ENCODE peak calls at places on chromosomes 3 and 15, in eight cellular contexts. C is K562, Q is stomach, R is suprapubic skin, M is tibial nerve, X is ovary, L is transverse colon, S is HepG2. D is an unnamed sample.

GRCh38 chr3:52896613-52897012 is 735 bp downstream of the STIMATE start:
- DNase-seq in S (no peak), Q (no peak), L (no peak), M (no peak), R (no peak), X (no peak), C (no peak), D (no peak)

GRCh38 chr3:147509444-147509843 is 100.3 kb downstream of the ZIC1 start:
- DNase-seq in M (no peak), X (no peak), L (no peak), C (no peak), R (no peak), Q (no peak), S (no peak), D (no peak)

GRCh38 chr15:57866149-57866736 is 159.7 kb downstream of the POLR2M start:
- DNase-seq in L (peak; percentile 76), M (no peak), R (no peak), S (peak; percentile 56), X (peak; percentile 30), Q (peak; percentile 78), C (peak; percentile 47), D (no peak)

GRCh38 chr15:38622317-38622716 is 57.7 kb upstream of the RASGRP1 start:
- DNase-seq in M (no peak), L (peak; percentile 71), R (no peak), X (no peak), C (no peak), Q (no peak), S (no peak), D (no peak)

GRCh38 chr15:95291878-95292472 is 1038.5 kb upstream of the NR2F2 start:
- DNase-seq in Q (no peak), R (no peak), C (peak; percentile 58), S (peak; percentile 28), M (no peak), L (no peak), X (no peak), D (no peak)

GRCh38 chr3:38731522-38731921 is 82.0 kb upstream of the SCN5A start:
- DNase-seq in C (no peak), L (no peak), X (no peak), R (no peak), Q (no peak), S (no peak), M (no peak), D (no peak)

GRCh38 chr3:126545544-126545943 is 13.2 kb downstream of the C3orf22 start:
- DNase-seq in X (no peak), L (peak; percentile 4), Q (peak; percentile 17), R (no peak), C (no peak), M (no peak), S (no peak), D (peak; percentile 39)

GRCh38 chr3:139124197-139124596 is 79.5 kb upstream of the PRR23C start:
- DNase-seq in M (no peak), S (no peak), L (no peak), R (no peak), X (no peak), Q (no peak), C (no peak), D (no peak)

GRCh38 chr3:42689421-42690014 is 4.2 kb downstream of the KLHL40 start:
- DNase-seq in L (no peak), M (no peak), Q (no peak), S (no peak), C (no peak), R (peak; percentile 25), X (no peak), D (peak; percentile 40)

GRCh38 chr3:116669576-116669975 is 40.0 kb upstream of the TUSC7 start:
- DNase-seq in Q (no peak), R (no peak), L (no peak), M (no peak), S (no peak), X (no peak), C (no peak), D (no peak)

DNA sequence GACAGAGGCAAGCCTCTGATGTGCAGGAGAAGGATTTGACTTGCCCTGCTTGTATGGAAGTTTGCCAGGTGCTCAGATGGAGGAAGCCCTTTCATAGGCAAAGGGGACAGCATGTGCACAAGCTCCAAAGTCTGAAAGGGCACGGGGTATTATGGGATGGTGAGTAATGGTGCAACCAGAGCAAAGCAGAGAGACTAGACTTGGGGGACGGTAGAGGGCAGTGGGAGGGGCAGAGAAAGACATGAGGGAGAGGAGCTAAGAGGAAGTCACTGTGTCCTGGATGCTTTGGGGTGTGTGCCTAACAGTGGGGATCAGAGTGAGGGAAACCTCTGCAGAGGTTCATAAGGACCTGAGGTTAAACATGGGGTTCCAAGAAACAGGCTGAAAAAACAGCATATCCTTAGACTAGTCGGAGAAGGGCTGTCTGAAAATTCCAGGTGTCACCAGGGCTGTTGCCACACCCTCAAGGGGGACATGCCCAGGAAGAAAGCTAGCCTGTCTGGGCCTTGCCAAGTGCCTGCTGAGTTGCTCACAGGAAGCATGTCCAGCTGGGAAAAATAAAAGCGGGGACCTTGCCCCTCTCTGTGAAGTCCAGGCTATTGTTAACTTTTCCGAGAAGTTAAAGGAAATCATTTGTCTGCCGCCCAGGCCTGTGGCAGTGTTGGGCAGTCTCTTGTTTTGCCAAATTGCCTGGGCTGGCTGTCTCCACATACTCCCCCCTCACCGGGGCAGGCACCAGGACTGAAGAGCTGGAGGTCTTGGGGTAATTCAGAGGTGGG is 47.1 kb downstream of the HRH1 start:
- DNase-seq in M (no peak), L (peak; percentile 17), C (no peak), Q (no peak), X (no peak), S (peak; percentile 28), R (no peak), D (no peak)
- TF ChIP-seq EP300 in M (no peak), L (no peak), C (no peak), Q (no peak), X (no peak), S (no peak), R (no peak), D (no peak)

GRCh38 chr3:136682740-136683312 is 69.4 kb downstream of the STAG1 start:
- DNase-seq in X (no peak), Q (no peak), S (no peak), R (no peak), M (no peak), C (no peak), L (no peak), D (no peak)

GRCh38 chr3:136690611-136691010 is 61.6 kb downstream of the STAG1 start:
- DNase-seq in C (peak; percentile 14), M (no peak), L (no peak), X (no peak), S (no peak), R (no peak), Q (no peak), D (no peak)

GRCh38 chr3:136685882-136686281 is 66.3 kb downstream of the STAG1 start:
- DNase-seq in Q (no peak), R (no peak), M (no peak), X (no peak), L (no peak), S (no peak), C (no peak), D (no peak)
- H3K4me3 ChIP-seq in Q (no peak overlapping the region), R (no peak overlapping the region), M (no peak overlapping the region), X (no peak overlapping the region), L (no peak overlapping the region), S (no peak overlapping the region), C (no peak overlapping the region), D (no peak overlapping the region)

GRCh38 chr3:81395739-81396138 is 365.7 kb downstream of the GBE1 start:
- DNase-seq in Q (no peak), X (no peak), C (no peak), S (peak; percentile 1), M (no peak), L (no peak), R (no peak), D (no peak)
- TF ChIP-seq CTCF in Q (no peak), X (no peak), C (no peak), S (peak; percentile 7), M (no peak), L (no peak), R (no peak), D (no peak)

GRCh38 chr15:31046759-31047359 is 54.7 kb downstream of the TRPM1 start:
- DNase-seq in X (no peak), R (no peak), L (no peak), S (no peak), Q (no peak), C (no peak), M (no peak), D (no peak)
- TF ChIP-seq EP300 in X (no peak), R (no peak), L (no peak), S (no peak), Q (no peak), C (no peak), M (no peak), D (no peak)

DNA sequence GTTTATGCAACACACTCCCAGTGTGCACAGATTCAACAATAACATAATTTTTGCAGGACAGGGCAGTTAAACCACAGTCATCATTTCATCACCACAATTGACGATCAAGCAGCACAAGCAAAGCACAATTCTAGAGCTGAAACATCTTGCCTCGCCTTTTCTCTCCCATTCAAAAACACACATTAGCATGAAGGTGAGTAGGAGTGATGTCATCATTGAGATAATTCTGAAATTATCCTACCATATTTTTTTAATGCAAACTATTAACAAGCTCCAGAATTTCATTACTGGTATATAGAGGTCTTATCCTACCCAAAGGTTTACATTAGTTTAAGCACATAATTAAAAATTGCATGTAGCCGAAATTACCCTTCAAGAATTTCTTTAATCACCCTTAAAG is 3.5 kb downstream of the IGDCC3 start:
- DNase-seq in S (no peak), Q (no peak), M (no peak), X (no peak), L (no peak), R (no peak), C (no peak), D (no peak)
- H3K4me3 ChIP-seq in S (no peak overlapping the region), Q (no peak overlapping the region), M (no peak overlapping the region), X (no peak overlapping the region), L (no peak overlapping the region), R (no peak overlapping the region), C (no peak overlapping the region), D (no peak overlapping the region)

GRCh38 chr3:128415110-128415772 is 51.4 kb downstream of the DNAJB8 start:
- DNase-seq in X (no peak), S (no peak), L (no peak), C (peak; percentile 73), Q (no peak), M (no peak), R (no peak), D (no peak)
- TF ChIP-seq CTCF in X (no peak), S (no peak), L (no peak), C (no peak), Q (no peak), M (no peak), R (no peak), D (no peak)

GRCh38 chr3:130997291-130997690 is 29.3 kb downstream of the ASTE1 start:
- DNase-seq in S (no peak), R (no peak), C (no peak), L (no peak), M (no peak), Q (no peak), X (no peak), D (no peak)
- TF ChIP-seq EP300 in S (no peak), R (no peak), C (no peak), L (no peak), M (no peak), Q (no peak), X (no peak), D (no peak)

GRCh38 chr3:117735481-117736101 is 1026.0 kb downstream of the TUSC7 start:
- DNase-seq in R (no peak), S (no peak), Q (no peak), X (no peak), C (no peak), L (no peak), M (no peak), D (no peak)
- H3K4me3 ChIP-seq in R (no peak overlapping the region), S (no peak overlapping the region), Q (no peak overlapping the region), X (no peak overlapping the region), C (no peak overlapping the region), L (no peak overlapping the region), M (no peak overlapping the region), D (no peak overlapping the region)

GRCh38 chr3:119662604-119663377 is 2.4 kb upstream of the POPDC2 start:
- DNase-seq in X (no peak), C (no peak), L (no peak), R (no peak), S (no peak), M (no peak), Q (no peak), D (no peak)
- TF ChIP-seq CTCF in X (no peak), C (no peak), L (no peak), R (no peak), S (no peak), M (no peak), Q (no peak), D (peak; percentile 39)

D was measured in sigmoid colon.